ENCODE peak calls at places on chromosome X, in five cellular contexts. L, K, G, Y and C are unnamed samples.

GRCh38 chrX:37922926-37923325 is 75.6 kb upstream of the DYNLT3 start:
- DNase-seq in G (no peak), Y (no peak), L (no peak), K (no peak), C (no peak)

GRCh38 chrX:133921764-133922389 is 63.5 kb downstream of the GPC3 start:
- DNase-seq in Y (no peak), L (peak), G (no peak), K (no peak), C (peak)

GRCh38 chrX:31036895-31037294 is 34.9 kb downstream of the FTHL17 start:
- DNase-seq in Y (no peak), L (peak), G (peak), K (no peak), C (peak)

GRCh38 chrX:38225093-38225492 is 4.4 kb upstream of the SRPX start:
- DNase-seq in L (no peak), K (no peak), G (no peak), Y (no peak), C (peak)

GRCh38 chrX:11666180-11666579 is 460 bp upstream of the ARHGAP6 start:
- DNase-seq in Y (no peak), G (no peak), L (no peak), K (peak), C (no peak)

GRCh38 chrX:106331606-106332005 is 163.5 kb downstream of the PWWP3B start:
- DNase-seq in L (no peak), Y (no peak), G (no peak), K (no peak), C (no peak)

GRCh38 chrX:98380106-98380505 is 1496.4 kb downstream of the RPA4 start:
- DNase-seq in Y (no peak), K (no peak), L (no peak), G (no peak), C (no peak)

GRCh38 chrX:36445576-36445975 is 526.0 kb downstream of the CFAP47 start:
- DNase-seq in G (no peak), Y (no peak), K (no peak), L (no peak), C (no peak)

GRCh38 chrX:44529315-44529714 is 13.3 kb downstream of the FUNDC1 start:
- DNase-seq in K (no peak), L (no peak), Y (no peak), G (no peak), C (no peak)

GRCh38 chrX:73922856-73923429 is 359.9 kb downstream of the CHIC1 start:
- DNase-seq in K (no peak), G (no peak), Y (no peak), L (no peak), C (peak)

GRCh38 chrX:21725498-21725897 is 32.4 kb downstream of the SMPX start:
- DNase-seq in Y (no peak), K (no peak), G (no peak), L (peak), C (no peak)

GRCh38 chrX:8726031-8726652 is 5.8 kb downstream of the ANOS1 start:
- DNase-seq in K (no peak), Y (no peak), G (no peak), L (no peak), C (no peak)

GRCh38 chrX:85327060-85327333 is 52.5 kb downstream of the POF1B start:
- DNase-seq in G (no peak), K (peak), L (no peak), Y (no peak), C (no peak)

GRCh38 chrX:42832764-42833549 is 55.0 kb upstream of the PPP1R2C start:
- DNase-seq in K (no peak), Y (no peak), G (no peak), L (no peak), C (no peak)

GRCh38 chrX:82648062-82648461 is 860.0 kb upstream of the POU3F4 start:
- DNase-seq in L (no peak), K (no peak), G (no peak), Y (no peak), C (peak)

GRCh38 chrX:74523870-74524735 is 90.3 kb downstream of the RLIM start:
- DNase-seq in K (no peak), Y (no peak), L (peak), G (no peak), C (no peak)

GRCh38 chrX:67570839-67571238 is 27.0 kb downstream of the AR start:
- DNase-seq in K (no peak), G (no peak), L (no peak), Y (no peak), C (no peak)

GRCh38 chrX:144819406-144819805 is 427.9 kb upstream of the SPANXN1 start:
- DNase-seq in L (no peak), K (no peak), G (no peak), Y (no peak), C (peak)

GRCh38 chrX:11351375-11352295 is 58.4 kb downstream of the AMELX start:
- DNase-seq in L (no peak), G (peak), Y (no peak), K (peak), C (peak)

GRCh38 chrX:13028871-13029336 is 15.5 kb downstream of the FAM9C start:
- DNase-seq in Y (no peak), K (no peak), L (no peak), G (no peak), C (peak)

GRCh38 chrX:53018627-53019026 is 30.0 kb upstream of the GPR173 start:
- DNase-seq in L (no peak), K (no peak), G (no peak), Y (no peak), C (no peak)

GRCh38 chrX:69724307-69724706 is 108.4 kb downstream of the EDA start:
- DNase-seq in L (no peak), K (no peak), G (no peak), Y (no peak), C (no peak)

GRCh38 chrX:43456056-43456455 is 200.0 kb upstream of the MAOA start:
- DNase-seq in L (no peak), Y (no peak), G (no peak), K (no peak), C (no peak)

GRCh38 chrX:140503714-140504351 is 1.0 kb downstream of the SOX3 start:
- DNase-seq in Y (no peak), L (no peak), G (no peak), K (no peak), C (no peak)

GRCh38 chrX:130079824-130080406 is 30.4 kb downstream of the ELF4 start:
- DNase-seq in G (no peak), L (peak), Y (peak), K (peak), C (peak)

GRCh38 chrX:70196961-70197805 is 19.9 kb downstream of the DGAT2L6 start:
- DNase-seq in K (no peak), L (peak), Y (peak), G (peak), C (peak)

GRCh38 chrX:85907316-85907715 is 140.0 kb downstream of the CHM start:
- DNase-seq in L (no peak), K (no peak), G (no peak), Y (no peak), C (no peak)

GRCh38 chrX:119015407-119016242 is 41.2 kb downstream of the LONRF3 start:
- DNase-seq in L (peak), K (peak), G (no peak), Y (no peak), C (peak)

GRCh38 chrX:14476169-14476568 is 53.2 kb upstream of the GLRA2 start:
- DNase-seq in Y (no peak), L (no peak), K (no peak), G (no peak), C (no peak)

GRCh38 chrX:68832101-68832416 is 3.2 kb downstream of the EFNB1 start:
- DNase-seq in L (no peak), G (no peak), K (peak), Y (no peak), C (peak)

GRCh38 chrX:102958794-102959193 is 21.7 kb downstream of the RAB40AL start:
- DNase-seq in G (no peak), Y (no peak), L (no peak), K (no peak), C (no peak)

GRCh38 chrX:53421772-53422090 is 723 bp downstream of the SMC1A start:
- DNase-seq in Y (no peak), K (no peak), G (no peak), L (no peak), C (no peak)

GRCh38 chrX:16839852-16840460 is 30.2 kb downstream of the RBBP7 start:
- DNase-seq in Y (no peak), G (no peak), K (no peak), L (no peak), C (peak)

GRCh38 chrX:55709735-55710134 is 7.8 kb upstream of the RRAGB start:
- DNase-seq in Y (no peak), L (no peak), G (no peak), K (no peak), C (no peak)

GRCh38 chrX:25013593-25014365 is 2.0 kb downstream of the ARX start:
- DNase-seq in Y (no peak), K (no peak), G (no peak), L (no peak), C (no peak)

GRCh38 chrX:25012433-25012735 is 3.4 kb downstream of the ARX start:
- DNase-seq in Y (no peak), K (no peak), L (no peak), G (no peak), C (no peak)

GRCh38 chrX:25011589-25012432 is 4.0 kb downstream of the ARX start:
- DNase-seq in K (no peak), G (no peak), Y (no peak), L (no peak), C (no peak)

GRCh38 chrX:25014366-25014838 is 1.4 kb downstream of the ARX start:
- DNase-seq in K (no peak), G (no peak), Y (no peak), L (no peak), C (no peak)

GRCh38 chrX:25012793-25013592 is 2.8 kb downstream of the ARX start:
- DNase-seq in G (no peak), L (no peak), K (no peak), Y (no peak), C (no peak)
- H3K4me3 ChIP-seq in G (no peak), L (peak), K (no peak), Y (no peak), C (no peak)

DNA sequence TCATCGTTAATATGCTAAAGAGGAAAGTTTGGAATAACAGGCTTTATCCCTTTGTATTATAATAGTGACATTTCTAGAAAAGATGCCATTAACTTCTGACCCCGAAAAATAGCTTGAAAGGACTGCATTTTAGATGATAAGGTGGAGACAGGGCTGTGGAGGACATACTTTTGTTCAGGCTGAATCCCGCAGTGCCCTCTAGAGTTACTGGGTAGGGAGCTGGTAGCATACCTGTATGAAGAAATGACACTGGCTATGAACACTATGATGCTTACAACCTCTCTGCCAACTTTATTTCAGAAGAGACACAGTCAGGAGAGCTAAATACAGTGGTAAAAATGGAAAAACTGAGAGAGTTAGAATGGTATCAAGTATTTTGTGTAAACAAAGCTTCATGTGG is 8.1 kb downstream of the IL1RAPL1 start:
- DNase-seq in Y (no peak), L (no peak), G (no peak), K (no peak), C (no peak)
- TF ChIP-seq CTCF in Y (no peak), L (peak), G (no peak), K (no peak), C (no peak)

DNA sequence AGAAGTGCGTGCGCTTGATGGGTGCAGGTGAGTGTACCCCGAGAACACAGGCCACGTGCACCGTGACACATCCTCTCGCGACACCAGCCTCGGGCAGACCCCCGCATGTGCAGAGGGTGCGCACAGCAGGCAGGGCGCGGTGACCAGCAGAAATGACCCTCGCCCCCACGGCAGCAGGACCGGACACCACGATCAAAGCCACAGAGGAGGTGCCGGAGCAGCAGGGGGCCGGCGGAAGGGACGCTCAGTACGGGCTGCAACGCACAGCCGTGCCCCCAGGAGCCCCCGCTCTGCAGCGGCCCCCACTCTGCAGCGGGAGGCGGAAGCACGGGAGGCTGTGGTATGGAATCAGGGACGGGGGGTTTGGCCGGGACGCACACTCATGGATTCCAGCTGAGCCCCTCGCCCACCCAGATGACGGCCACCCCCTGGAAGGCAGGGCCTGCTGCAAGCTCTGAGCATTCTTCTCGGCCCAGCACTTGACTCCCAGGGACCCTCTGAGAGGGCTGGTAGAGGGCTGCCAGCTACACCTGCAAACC is 17.1 kb downstream of the PPP2R3B start:
- DNase-seq in L (no peak), Y (no peak), G (no peak), K (no peak), C (no peak)
- H3K4me3 ChIP-seq in L (no peak), Y (no peak), G (no peak), K (no peak), C (no peak)

GRCh38 chrX:122363112-122363511 is 821.0 kb upstream of the GRIA3 start:
- DNase-seq in L (no peak), G (no peak), Y (no peak), K (no peak), C (no peak)
- TF ChIP-seq CTCF in L (no peak), G (no peak), Y (no peak), K (no peak), C (no peak)